ENCODE peak calls at places on chromosomes 1 and 21, in four cellular contexts. One of them, this sample, is unnamed.

GRCh38 chr1:213569816-213570150 is 418.0 kb upstream of the PROX1 start:
- DNase-seq in GM12878: no peak
- DNase-seq in K562: no peak
- DNase-seq in HepG2: peak
- DNase-seq in this sample: no peak

GRCh38 chr1:26234644-26235384 is 814 bp downstream of the CEP85 start:
- DNase-seq in K562: peak
- DNase-seq in HepG2: peak
- DNase-seq in GM12878: no peak
- DNase-seq in this sample: peak

GRCh38 chr1:193590102-193590501 is 403.7 kb upstream of the B3GALT2 start:
- DNase-seq in GM12878: no peak
- DNase-seq in HepG2: no peak
- DNase-seq in K562: no peak
- DNase-seq in this sample: no peak

GRCh38 chr1:85068846-85069245 is 20.5 kb upstream of the MCOLN3 start:
- DNase-seq in HepG2: no peak
- DNase-seq in GM12878: no peak
- DNase-seq in K562: no peak
- DNase-seq in this sample: no peak

GRCh38 chr21:44711327-44712202 is at the start of gene TSPEAR:
- DNase-seq in K562: no peak
- DNase-seq in HepG2: no peak
- DNase-seq in GM12878: no peak
- DNase-seq in this sample: no peak

GRCh38 chr21:45555557-45556301 is 13.5 kb upstream of the SLC19A1 start:
- DNase-seq in K562: peak
- DNase-seq in HepG2: peak
- DNase-seq in GM12878: peak
- DNase-seq in this sample: peak

GRCh38 chr1:54334996-54335395 is 71.2 kb downstream of the SSBP3 start:
- DNase-seq in GM12878: no peak
- DNase-seq in K562: no peak
- DNase-seq in HepG2: no peak
- DNase-seq in this sample: no peak

GRCh38 chr1:23651069-23651808 is 40.4 kb upstream of the RPL11 start:
- DNase-seq in K562: peak
- DNase-seq in GM12878: no peak
- DNase-seq in HepG2: no peak
- DNase-seq in this sample: peak

GRCh38 chr1:18861082-18861481 is 1.6 kb upstream of the TAS1R2 start:
- DNase-seq in GM12878: no peak
- DNase-seq in K562: no peak
- DNase-seq in HepG2: no peak
- DNase-seq in this sample: no peak

GRCh38 chr21:46049890-46050650 is 47.8 kb upstream of the COL6A2 start:
- DNase-seq in K562: no peak
- DNase-seq in HepG2: no peak
- DNase-seq in GM12878: no peak
- DNase-seq in this sample: no peak

GRCh38 chr1:151501474-151501873 is 9.7 kb upstream of the CGN start:
- DNase-seq in HepG2: no peak
- DNase-seq in GM12878: no peak
- DNase-seq in K562: peak
- DNase-seq in this sample: peak

GRCh38 chr1:119336738-119337315 is 31.8 kb upstream of the HAO2 start:
- DNase-seq in GM12878: no peak
- DNase-seq in HepG2: no peak
- DNase-seq in K562: no peak
- DNase-seq in this sample: no peak

GRCh38 chr1:10965621-10966226 is 46.7 kb upstream of the TARDBP start:
- DNase-seq in GM12878: peak
- DNase-seq in K562: no peak
- DNase-seq in HepG2: no peak
- DNase-seq in this sample: no peak

GRCh38 chr1:33455537-33456301 is 16.7 kb upstream of the ZSCAN20 start:
- DNase-seq in K562: peak
- DNase-seq in GM12878: no peak
- DNase-seq in HepG2: peak
- DNase-seq in this sample: peak

GRCh38 chr1:35894183-35894582 is 11.2 kb downstream of the AGO1 start:
- DNase-seq in GM12878: peak
- DNase-seq in K562: peak
- DNase-seq in HepG2: no peak
- DNase-seq in this sample: peak

GRCh38 chr1:81799939-81800740 is 594 bp upstream of the ADGRL2 start:
- DNase-seq in HepG2: peak
- DNase-seq in GM12878: no peak
- DNase-seq in K562: no peak
- DNase-seq in this sample: no peak

GRCh38 chr1:16209847-16210407 is 2.5 kb downstream of the ARHGEF19 start:
- DNase-seq in K562: no peak
- DNase-seq in HepG2: no peak
- DNase-seq in GM12878: no peak
- DNase-seq in this sample: no peak

GRCh38 chr1:97739596-97740103 is 181.2 kb downstream of the DPYD start:
- DNase-seq in HepG2: no peak
- DNase-seq in K562: no peak
- DNase-seq in GM12878: no peak
- DNase-seq in this sample: no peak

GRCh38 chr1:95408506-95409136 is 174.6 kb downstream of the RWDD3 start:
- DNase-seq in K562: no peak
- DNase-seq in HepG2: no peak
- DNase-seq in GM12878: no peak
- DNase-seq in this sample: no peak

GRCh38 chr1:243916160-243916559 is 66.1 kb upstream of the AKT3 start:
- DNase-seq in GM12878: no peak
- DNase-seq in K562: no peak
- DNase-seq in HepG2: no peak
- DNase-seq in this sample: no peak

GRCh38 chr21:26659181-26659580 is 86.1 kb upstream of the CYYR1 start:
- DNase-seq in GM12878: no peak
- DNase-seq in HepG2: no peak
- DNase-seq in K562: no peak
- DNase-seq in this sample: no peak

GRCh38 chr1:180912211-180912800 is 391 bp upstream of the KIAA1614 start:
- DNase-seq in HepG2: no peak
- DNase-seq in K562: no peak
- DNase-seq in GM12878: no peak
- DNase-seq in this sample: no peak

GRCh38 chr21:42118901-42119300 is 47.8 kb downstream of the UMODL1 start:
- DNase-seq in GM12878: no peak
- DNase-seq in K562: no peak
- DNase-seq in HepG2: no peak
- DNase-seq in this sample: no peak

GRCh38 chr1:22594396-22594795 is 31.1 kb downstream of the EPHA8 start:
- DNase-seq in K562: no peak
- DNase-seq in HepG2: no peak
- DNase-seq in GM12878: no peak
- DNase-seq in this sample: no peak

GRCh38 chr21:44836349-44836665 is 18.4 kb upstream of the SUMO3 start:
- DNase-seq in GM12878: no peak
- DNase-seq in K562: no peak
- DNase-seq in HepG2: no peak
- DNase-seq in this sample: no peak

GRCh38 chr1:51354417-51354816 is 24.1 kb upstream of the TTC39A start:
- DNase-seq in HepG2: no peak
- DNase-seq in GM12878: no peak
- DNase-seq in K562: no peak
- DNase-seq in this sample: no peak

GRCh38 chr1:17617787-17618557 is 78.5 kb downstream of the ARHGEF10L start:
- DNase-seq in GM12878: no peak
- DNase-seq in HepG2: no peak
- DNase-seq in K562: no peak
- DNase-seq in this sample: no peak

GRCh38 chr1:85822696-85823095 is 114.5 kb upstream of the ZNHIT6 start:
- DNase-seq in GM12878: no peak
- DNase-seq in HepG2: no peak
- DNase-seq in K562: no peak
- DNase-seq in this sample: no peak

GRCh38 chr1:94045465-94046056 is 75.4 kb downstream of the ABCA4 start:
- DNase-seq in GM12878: no peak
- DNase-seq in HepG2: peak
- DNase-seq in K562: peak
- DNase-seq in this sample: peak

GRCh38 chr1:89761901-89762300 is 58.9 kb upstream of the LRRC8D start:
- DNase-seq in GM12878: no peak
- DNase-seq in K562: no peak
- DNase-seq in HepG2: no peak
- DNase-seq in this sample: no peak

GRCh38 chr1:218735436-218735835 is 390.3 kb downstream of the TGFB2 start:
- DNase-seq in HepG2: no peak
- DNase-seq in GM12878: no peak
- DNase-seq in K562: no peak
- DNase-seq in this sample: no peak

GRCh38 chr1:222616535-222616934 is 1.4 kb upstream of the MIA3 start:
- DNase-seq in K562: no peak
- DNase-seq in HepG2: peak
- DNase-seq in GM12878: no peak
- DNase-seq in this sample: no peak

GRCh38 chr1:2466270-2466665 is 9.8 kb upstream of the PLCH2 start:
- DNase-seq in K562: no peak
- DNase-seq in HepG2: no peak
- DNase-seq in GM12878: no peak
- DNase-seq in this sample: no peak

GRCh38 chr1:58933599-58933926 is 149.7 kb upstream of the JUN start:
- DNase-seq in HepG2: peak
- DNase-seq in K562: peak
- DNase-seq in GM12878: no peak
- DNase-seq in this sample: no peak

GRCh38 chr1:204464174-204464573 is 30.4 kb downstream of the PIK3C2B start:
- DNase-seq in HepG2: no peak
- DNase-seq in GM12878: no peak
- DNase-seq in K562: no peak
- DNase-seq in this sample: no peak

GRCh38 chr1:204466416-204467405 is 27.9 kb downstream of the PIK3C2B start:
- DNase-seq in K562: no peak
- DNase-seq in HepG2: no peak
- DNase-seq in GM12878: no peak
- DNase-seq in this sample: no peak

GRCh38 chr1:204463125-204464060 is 31.2 kb downstream of the PIK3C2B start:
- DNase-seq in GM12878: no peak
- DNase-seq in K562: no peak
- DNase-seq in HepG2: no peak
- DNase-seq in this sample: no peak

GRCh38 chr1:204464701-204465100 is 29.9 kb downstream of the PIK3C2B start:
- DNase-seq in K562: no peak
- DNase-seq in GM12878: no peak
- DNase-seq in HepG2: no peak
- DNase-seq in this sample: no peak

GRCh38 chr1:204465469-204466415 is 28.9 kb downstream of the PIK3C2B start:
- DNase-seq in HepG2: no peak
- DNase-seq in GM12878: peak
- DNase-seq in K562: peak
- DNase-seq in this sample: no peak
- TF ChIP-seq ESRRA in HepG2: no peak
- TF ChIP-seq ESRRA in GM12878: no peak
- TF ChIP-seq ESRRA in K562: no peak
- TF ChIP-seq ESRRA in this sample: no peak

DNA sequence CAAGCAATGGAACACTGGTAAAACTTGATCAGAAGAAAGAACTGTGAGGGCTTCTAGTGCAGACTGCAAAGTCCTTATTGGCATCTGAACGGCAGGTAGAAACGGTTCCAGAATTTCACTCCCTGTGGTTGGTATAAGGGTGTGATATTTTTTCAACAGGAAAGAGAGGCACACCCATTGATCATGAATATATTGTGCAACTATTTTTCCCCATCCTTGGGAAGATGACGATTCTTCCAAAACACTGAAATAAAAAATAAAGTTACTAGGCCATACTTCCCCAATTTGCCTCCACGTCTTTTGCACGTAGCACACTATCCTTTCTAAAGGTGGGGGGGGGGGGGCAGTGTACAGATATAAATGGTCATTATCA is 49.6 kb downstream of the TARBP1 start:
- DNase-seq in HepG2: no peak
- DNase-seq in K562: no peak
- DNase-seq in GM12878: no peak
- DNase-seq in this sample: no peak
- TF ChIP-seq CHD4 in HepG2: no peak
- TF ChIP-seq CHD4 in K562: no peak
- TF ChIP-seq CHD4 in GM12878: no peak
- TF ChIP-seq CHD4 in this sample: no peak

DNA sequence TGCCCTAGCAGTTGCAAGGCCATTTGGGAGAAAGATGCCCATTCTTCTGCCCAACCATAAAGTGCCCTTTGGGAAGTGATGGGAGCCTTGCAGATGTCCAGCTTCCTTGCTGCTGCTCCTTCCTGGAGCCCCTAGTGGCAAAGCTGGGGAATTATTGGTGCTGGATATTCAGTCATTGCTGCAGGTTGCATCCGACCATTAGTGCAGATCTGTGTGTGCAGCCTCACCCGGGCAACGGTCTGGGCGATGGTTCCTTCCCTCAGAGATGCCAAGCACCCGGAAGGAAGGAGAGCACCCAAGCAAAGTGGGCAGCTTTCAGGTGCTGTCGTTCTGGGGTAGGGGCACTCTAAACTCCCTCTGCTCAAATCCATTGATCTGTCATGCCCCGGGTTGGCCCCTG is 467.3 kb downstream of the PTPRU start:
- DNase-seq in HepG2: no peak
- DNase-seq in K562: peak
- DNase-seq in GM12878: no peak
- DNase-seq in this sample: peak
- TF ChIP-seq ESRRA in HepG2: no peak
- TF ChIP-seq ESRRA in K562: no peak
- TF ChIP-seq ESRRA in GM12878: no peak
- TF ChIP-seq ESRRA in this sample: no peak

GRCh38 chr1:226609836-226610455 is 61.4 kb downstream of the STUM start:
- DNase-seq in K562: no peak
- DNase-seq in GM12878: no peak
- DNase-seq in HepG2: no peak
- DNase-seq in this sample: no peak

GRCh38 chr1:226610671-226611070 is 62.1 kb downstream of the STUM start:
- DNase-seq in HepG2: no peak
- DNase-seq in GM12878: no peak
- DNase-seq in K562: no peak
- DNase-seq in this sample: no peak

GRCh38 chr1:226607821-226608220 is 59.3 kb downstream of the STUM start:
- DNase-seq in GM12878: no peak
- DNase-seq in HepG2: no peak
- DNase-seq in K562: no peak
- DNase-seq in this sample: no peak

GRCh38 chr1:226608699-226609505 is 60.3 kb downstream of the STUM start:
- DNase-seq in GM12878: no peak
- DNase-seq in HepG2: peak
- DNase-seq in K562: peak
- DNase-seq in this sample: peak

DNA sequence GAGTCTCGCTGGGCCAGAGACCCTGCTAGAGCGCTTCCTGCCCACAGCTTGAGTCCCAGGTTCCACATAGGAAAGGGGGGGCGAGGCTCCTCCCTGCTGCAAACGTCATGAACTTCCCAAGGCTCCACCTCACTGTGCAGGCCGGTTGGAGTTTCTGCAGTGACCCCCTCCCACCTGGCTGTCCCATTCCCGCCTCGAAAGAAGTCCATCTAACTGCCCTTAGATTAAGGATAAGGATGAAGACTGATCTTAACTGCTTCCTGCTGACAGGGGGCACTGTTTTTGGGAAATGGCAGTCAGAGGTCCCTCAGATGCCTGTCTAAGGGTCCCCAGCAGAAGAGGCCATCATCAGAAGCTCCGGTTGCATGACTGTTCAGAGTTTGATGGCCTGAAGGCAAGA is 62.7 kb downstream of the STUM start:
- DNase-seq in GM12878: no peak
- DNase-seq in HepG2: no peak
- DNase-seq in K562: no peak
- DNase-seq in this sample: no peak
- TF ChIP-seq CHD4 in GM12878: no peak
- TF ChIP-seq CHD4 in HepG2: no peak
- TF ChIP-seq CHD4 in K562: no peak
- TF ChIP-seq CHD4 in this sample: no peak

This sample was measured in A549.